ENCODE peak calls at places on chromosomes 12 and 14, in five cellular contexts. Q, Y, W, T and V are unnamed samples. For H3K27me3, the result is how much of the 10 kb centered on the place peaks cover.

GRCh38 chr14:76203086-76204001 is 51.6 kb downstream of the GPATCH2L start:
- DNase-seq in Q (peak), Y (no peak), W (peak), T (no peak), V (no peak)

GRCh38 chr14:26841920-26842741 is 244.3 kb upstream of the NOVA1 start:
- DNase-seq in Q (peak), Y (peak), W (peak), T (peak), V (peak)

GRCh38 chr14:71574976-71575375 is 357.3 kb upstream of the RGS6 start:
- DNase-seq in Q (no peak), Y (no peak), W (no peak), T (no peak), V (no peak)

GRCh38 chr12:122207391-122207790 is 3.9 kb downstream of the B3GNT4 start:
- DNase-seq in Q (no peak), Y (no peak), W (no peak), T (no peak), V (no peak)

GRCh38 chr14:88477513-88478250 is 77.1 kb downstream of the PTPN21 start:
- DNase-seq in Q (no peak), Y (no peak), W (no peak), T (no peak), V (no peak)

GRCh38 chr14:95287176-95287754 is 32.4 kb downstream of the CLMN start:
- DNase-seq in Q (no peak), Y (no peak), W (no peak), T (no peak), V (no peak)

GRCh38 chr14:104383088-104383805 is 196.3 kb upstream of the C14orf180 start:
- DNase-seq in Q (no peak), Y (no peak), W (peak), T (no peak), V (no peak)

GRCh38 chr14:98227000-98227726 is 1044.8 kb downstream of the BCL11B start:
- DNase-seq in Q (no peak), Y (no peak), W (no peak), T (no peak), V (no peak)

GRCh38 chr12:95601626-95602025 is 50.4 kb upstream of the USP44 start:
- DNase-seq in Q (no peak), Y (no peak), W (no peak), T (no peak), V (no peak)

GRCh38 chr12:6500466-6500865 is 6.6 kb downstream of the NCAPD2 start:
- DNase-seq in Q (no peak), Y (no peak), W (no peak), T (no peak), V (no peak)

GRCh38 chr14:59356298-59356697 is 108.9 kb downstream of the GPR135 start:
- DNase-seq in Q (no peak), Y (no peak), W (no peak), T (no peak), V (no peak)

GRCh38 chr12:117484901-117485300 is 123.5 kb upstream of the NOS1 start:
- DNase-seq in Q (no peak), Y (no peak), W (no peak), T (no peak), V (no peak)

GRCh38 chr14:90005939-90006530 is 50.3 kb downstream of the TDP1 start:
- DNase-seq in Q (no peak), Y (peak), W (no peak), T (no peak), V (no peak)

GRCh38 chr14:36683083-36683724 is 21.5 kb downstream of the PAX9 start:
- DNase-seq in Q (no peak), Y (no peak), W (no peak), T (no peak), V (no peak)

GRCh38 chr12:9707864-9708808 is 24.8 kb downstream of the CLECL1 start:
- DNase-seq in Q (peak), Y (peak), W (no peak), T (peak), V (peak)

GRCh38 chr12:131163189-131163738 is 209.6 kb downstream of the ADGRD1 start:
- DNase-seq in Q (no peak), Y (no peak), W (no peak), T (no peak), V (no peak)

GRCh38 chr12:124392271-124392990 is 97.5 kb downstream of the RFLNA start:
- DNase-seq in Q (peak), Y (no peak), W (no peak), T (peak), V (no peak)

GRCh38 chr12:3069714-3070113 is 7.5 kb upstream of the TSPAN9 start:
- DNase-seq in Q (no peak), Y (no peak), W (no peak), T (no peak), V (no peak)

GRCh38 chr14:87955501-87955900 is 37.5 kb downstream of the GALC start:
- DNase-seq in Q (no peak), Y (no peak), W (no peak), T (no peak), V (no peak)

GRCh38 chr14:75811862-75812505 is 150.9 kb downstream of the TTLL5 start:
- DNase-seq in Q (no peak), Y (no peak), W (no peak), T (no peak), V (no peak)

GRCh38 chr12:81080431-81080983 is 2.6 kb downstream of the ACSS3 start:
- DNase-seq in Q (no peak), Y (no peak), W (no peak), T (no peak), V (no peak)

GRCh38 chr14:65961004-65961403 is 525.2 kb upstream of the CCDC196 start:
- DNase-seq in Q (peak), Y (peak), W (no peak), T (peak), V (no peak)

GRCh38 chr14:51448831-51449665 is 202.7 kb upstream of the FRMD6 start:
- DNase-seq in Q (no peak), Y (no peak), W (no peak), T (no peak), V (no peak)

GRCh38 chr12:93978553-93978952 is 169.8 kb upstream of the PLXNC1 start:
- DNase-seq in Q (peak), Y (peak), W (peak), T (no peak), V (no peak)

GRCh38 chr12:8065991-8066594 is at the start of gene C3AR1:
- DNase-seq in Q (no peak), Y (peak), W (no peak), T (peak), V (no peak)

GRCh38 chr14:71400821-71401447 is 493.7 kb downstream of the PCNX1 start:
- DNase-seq in Q (no peak), Y (no peak), W (no peak), T (no peak), V (no peak)

GRCh38 chr12:2475984-2476383 is 318.8 kb upstream of the FKBP4 start:
- DNase-seq in Q (no peak), Y (no peak), W (no peak), T (no peak), V (no peak)

GRCh38 chr12:50066402-50066801 is 9.0 kb downstream of the ASIC1 start:
- DNase-seq in Q (no peak), Y (no peak), W (peak), T (peak), V (no peak)

GRCh38 chr12:15444523-15444922 is 122.2 kb downstream of the PTPRO start:
- DNase-seq in Q (no peak), Y (no peak), W (no peak), T (no peak), V (no peak)

GRCh38 chr12:52517888-52518287 is 2.3 kb downstream of the KRT5 start:
- DNase-seq in Q (no peak), Y (no peak), W (no peak), T (no peak), V (peak)

GRCh38 chr12:52216807-52217206 is 16.2 kb upstream of the KRT7 start:
- DNase-seq in Q (no peak), Y (no peak), W (peak), T (no peak), V (no peak)

GRCh38 chr12:23561536-23561935 is 387.9 kb downstream of the SOX5 start:
- DNase-seq in Q (no peak), Y (no peak), W (no peak), T (no peak), V (no peak)

DNA sequence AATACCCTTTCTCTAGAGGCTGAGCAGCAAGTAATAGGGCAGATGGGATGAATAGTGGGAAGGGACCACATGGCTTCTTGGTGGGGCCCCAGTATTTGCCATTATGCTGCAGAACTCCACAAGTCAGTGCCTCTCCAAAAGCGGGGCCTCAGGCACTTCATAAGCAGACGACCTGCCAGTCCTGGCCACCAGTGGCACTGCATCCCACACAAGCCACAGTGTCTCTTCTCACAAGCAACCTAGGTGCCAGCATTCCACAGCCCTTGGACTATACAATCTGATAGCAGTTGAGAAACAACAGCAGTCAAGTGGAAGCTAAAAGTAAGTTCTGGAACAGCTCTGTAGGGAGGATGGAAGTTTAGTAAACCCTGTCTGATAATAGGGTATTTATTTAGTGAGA is 4.2 kb upstream of the SLC8A3 start:
- DNase-seq in Q (no peak), Y (peak), W (no peak), T (no peak), V (no peak)
- H3K27me3 ChIP-seq in Q (under half), Y (under half), W (under half), T (under half), V (under half)

GRCh38 chr14:50064993-50065392 is 51.4 kb downstream of the VCPKMT start:
- DNase-seq in Q (peak), Y (no peak), W (no peak), T (peak), V (no peak)
- TF ChIP-seq EP300 in Q (no peak), Y (no peak), W (no peak), T (no peak), V (peak)

GRCh38 chr12:112973712-112974305 is 4.5 kb upstream of the OAS2 start:
- DNase-seq in Q (no peak), Y (no peak), W (no peak), T (no peak), V (no peak)
- H3K27me3 ChIP-seq in Q (under half), Y (under half), W (under half), T (under half), V (under half)

GRCh38 chr14:21055473-21056117 is 2.0 kb upstream of the RNASE8 start:
- DNase-seq in Q (no peak), Y (no peak), W (no peak), T (peak), V (no peak)

GRCh38 chr14:21054768-21055145 is 2.9 kb upstream of the RNASE8 start:
- DNase-seq in Q (no peak), Y (no peak), W (no peak), T (no peak), V (no peak)

GRCh38 chr14:21053184-21054122 is 4.2 kb upstream of the RNASE8 start:
- DNase-seq in Q (no peak), Y (no peak), W (no peak), T (no peak), V (no peak)

GRCh38 chr14:21056520-21057163 is 980 bp upstream of the RNASE8 start:
- DNase-seq in Q (no peak), Y (no peak), W (no peak), T (peak), V (peak)

DNA sequence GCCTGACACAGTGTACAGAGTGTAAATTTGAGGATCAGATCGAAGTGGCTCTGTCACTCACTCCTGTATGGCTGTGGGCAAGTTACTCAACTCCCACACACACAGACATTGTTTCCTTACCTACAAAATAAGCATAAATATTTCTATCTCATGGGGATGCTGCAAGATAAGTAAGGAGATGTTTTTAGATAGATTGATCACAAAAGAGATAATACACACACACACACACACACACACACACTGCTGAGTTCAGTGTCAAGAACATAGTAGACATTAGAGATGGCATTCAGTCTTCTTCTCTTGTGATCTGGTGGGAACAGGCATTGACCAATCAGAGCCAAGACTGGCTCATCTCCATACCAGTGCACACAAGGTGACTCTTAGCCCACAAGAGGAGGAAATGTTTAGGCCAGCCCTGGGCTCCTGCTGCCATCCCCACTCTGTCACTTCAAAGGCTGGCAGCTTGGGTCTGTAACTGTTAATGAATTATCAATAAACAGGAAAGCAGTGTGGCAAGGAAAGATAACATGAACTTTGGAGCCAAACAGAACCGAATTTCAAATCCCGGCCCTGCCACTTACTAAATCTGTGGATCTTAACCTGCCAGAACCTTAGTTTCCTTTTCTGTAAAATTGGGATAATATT is 3.4 kb upstream of the RNASE8 start:
- DNase-seq in Q (no peak), Y (no peak), W (no peak), T (peak), V (no peak)
- TF ChIP-seq EP300 in Q (no peak), Y (no peak), W (no peak), T (no peak), V (no peak)

DNA sequence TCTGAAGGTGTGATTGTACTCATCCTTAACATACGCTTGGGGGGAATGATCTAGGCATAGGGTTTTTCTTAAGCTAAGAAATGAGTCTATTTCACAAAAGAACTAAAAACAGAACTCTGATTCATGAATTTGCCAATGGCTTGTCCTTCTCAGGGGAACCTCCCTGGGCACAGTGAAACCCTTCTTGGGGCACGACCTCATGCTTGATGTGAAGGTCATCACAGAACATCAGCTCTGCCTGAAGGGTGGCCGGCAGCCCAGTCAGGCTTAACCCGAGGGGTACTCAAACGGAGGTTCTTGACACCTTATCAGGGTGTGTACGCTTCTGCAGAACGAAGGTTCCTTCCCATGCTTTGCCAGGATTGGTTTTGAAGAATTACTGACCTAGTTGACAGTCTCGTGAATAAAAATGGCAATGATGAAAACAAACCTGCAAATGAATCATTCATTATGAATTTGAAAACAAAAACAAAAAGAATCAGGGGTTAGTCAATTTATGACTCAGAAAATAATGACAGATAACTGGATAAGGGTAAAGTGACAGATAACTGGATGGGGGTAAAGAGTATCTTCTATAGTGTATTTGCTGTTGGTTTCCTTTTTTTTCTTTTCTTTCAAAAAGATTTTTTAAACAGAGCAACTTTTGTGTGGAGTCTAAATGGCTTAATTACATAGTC is 86.4 kb downstream of the GALNT8 start:
- DNase-seq in Q (no peak), Y (no peak), W (no peak), T (no peak), V (no peak)
- H3K27me3 ChIP-seq in Q (under half), Y (under half), W (under half), T (half or more), V (under half)